ENCODE peak calls at places on chromosomes 3 and 15, in six cellular contexts. One of them, this sample, is unnamed.

GRCh38 chr3:46992231-46992630 is 12.8 kb downstream of the NBEAL2 start:
- DNase-seq in WTC11: no peak
- DNase-seq in EH: no peak
- DNase-seq in NCI-H524: no peak
- DNase-seq in KBM-7: no peak
- DNase-seq in MM.1S: no peak
- DNase-seq in this sample: no peak

GRCh38 chr15:70585707-70586034 is 177.7 kb downstream of the UACA start:
- DNase-seq in WTC11: no peak
- DNase-seq in EH: no peak
- DNase-seq in NCI-H524: no peak
- DNase-seq in KBM-7: peak
- DNase-seq in MM.1S: no peak
- DNase-seq in this sample: no peak

GRCh38 chr3:45464336-45464809 is 76.0 kb downstream of the LARS2 start:
- DNase-seq in WTC11: peak
- DNase-seq in EH: no peak
- DNase-seq in NCI-H524: no peak
- DNase-seq in KBM-7: peak
- DNase-seq in MM.1S: no peak
- DNase-seq in this sample: peak

GRCh38 chr3:149783576-149783975 is 8.8 kb downstream of the ANKUB1 start:
- DNase-seq in WTC11: no peak
- DNase-seq in EH: peak
- DNase-seq in NCI-H524: no peak
- DNase-seq in KBM-7: peak
- DNase-seq in MM.1S: no peak
- DNase-seq in this sample: no peak

GRCh38 chr3:151315136-151315535 is 1.5 kb downstream of the GPR87 start:
- DNase-seq in WTC11: no peak
- DNase-seq in EH: peak
- DNase-seq in NCI-H524: no peak
- DNase-seq in KBM-7: no peak
- DNase-seq in MM.1S: no peak
- DNase-seq in this sample: no peak

GRCh38 chr3:50241163-50241562 is 5.2 kb downstream of the GNAI2 start:
- DNase-seq in WTC11: peak
- DNase-seq in EH: no peak
- DNase-seq in NCI-H524: no peak
- DNase-seq in KBM-7: no peak
- DNase-seq in MM.1S: no peak
- DNase-seq in this sample: no peak

GRCh38 chr15:88447741-88448140 is 19.4 kb downstream of the MRPL46 start:
- DNase-seq in WTC11: no peak
- DNase-seq in EH: no peak
- DNase-seq in NCI-H524: no peak
- DNase-seq in KBM-7: no peak
- DNase-seq in MM.1S: no peak
- DNase-seq in this sample: no peak

GRCh38 chr3:10888523-10889081 is 72.6 kb downstream of the SLC6A11 start:
- DNase-seq in WTC11: no peak
- DNase-seq in EH: no peak
- DNase-seq in NCI-H524: no peak
- DNase-seq in KBM-7: no peak
- DNase-seq in MM.1S: no peak
- DNase-seq in this sample: no peak

GRCh38 chr3:30779686-30780287 is 114.7 kb downstream of the GADL1 start:
- DNase-seq in WTC11: peak
- DNase-seq in EH: peak
- DNase-seq in NCI-H524: peak
- DNase-seq in KBM-7: peak
- DNase-seq in MM.1S: peak
- DNase-seq in this sample: peak

GRCh38 chr3:188807002-188807401 is 364.8 kb upstream of the TPRG1 start:
- DNase-seq in WTC11: no peak
- DNase-seq in EH: peak
- DNase-seq in NCI-H524: no peak
- DNase-seq in KBM-7: no peak
- DNase-seq in MM.1S: no peak
- DNase-seq in this sample: no peak

GRCh38 chr3:81743096-81744025 is 18.1 kb downstream of the GBE1 start:
- DNase-seq in WTC11: no peak
- DNase-seq in EH: peak
- DNase-seq in NCI-H524: no peak
- DNase-seq in KBM-7: no peak
- DNase-seq in MM.1S: no peak
- DNase-seq in this sample: peak

GRCh38 chr3:68919000-68919399 is 13.3 kb downstream of the TAFA4 start:
- DNase-seq in WTC11: peak
- DNase-seq in EH: peak
- DNase-seq in NCI-H524: no peak
- DNase-seq in KBM-7: peak
- DNase-seq in MM.1S: no peak
- DNase-seq in this sample: no peak

GRCh38 chr15:37028609-37029287 is 71.6 kb downstream of the MEIS2 start:
- DNase-seq in WTC11: no peak
- DNase-seq in EH: peak
- DNase-seq in NCI-H524: no peak
- DNase-seq in KBM-7: no peak
- DNase-seq in MM.1S: no peak
- DNase-seq in this sample: no peak

GRCh38 chr15:69973102-69973714 is 124.5 kb downstream of the TLE3 start:
- DNase-seq in WTC11: no peak
- DNase-seq in EH: peak
- DNase-seq in NCI-H524: no peak
- DNase-seq in KBM-7: peak
- DNase-seq in MM.1S: peak
- DNase-seq in this sample: peak

GRCh38 chr3:12436514-12437222 is 47.6 kb upstream of the TSEN2 start:
- DNase-seq in WTC11: no peak
- DNase-seq in EH: peak
- DNase-seq in NCI-H524: no peak
- DNase-seq in KBM-7: no peak
- DNase-seq in MM.1S: no peak
- DNase-seq in this sample: no peak